ENCODE peak calls at places on chromosome 13, in ten cellular contexts. L is coronary artery, A is psoas muscle, B is uterus, Q is fibroblast of pulmonary artery, V is cardiac muscle cell, R is HCT116, P is adrenal gland, U is cardiac fibroblast, G is body of pancreas. M is an unnamed sample.

GRCh38 chr13:50244913-50245574 is 229.8 kb downstream of the KCNRG start:
- DNase-seq in B (no peak), V (peak; percentile 59), R (peak; percentile 79), U (peak; percentile 91), Q (peak; percentile 60), P (peak; percentile 55), A (no peak), L (no peak), G (peak; percentile 32), M (peak; percentile 53)

GRCh38 chr13:36288794-36289391 is 8.7 kb downstream of the CCDC169 start:
- DNase-seq in B (no peak), P (no peak), L (no peak), R (no peak), V (no peak), Q (no peak), G (no peak), U (no peak), A (no peak), M (no peak)

GRCh38 chr13:34847751-34848150 is 94.3 kb upstream of the NBEA start:
- DNase-seq in B (no peak), A (no peak), U (no peak), L (no peak), V (no peak), Q (no peak), G (no peak), R (no peak), P (no peak), M (no peak)

GRCh38 chr13:92808007-92808406 is 418.6 kb upstream of the GPC6 start:
- DNase-seq in Q (no peak), R (no peak), G (no peak), U (no peak), A (no peak), L (no peak), P (no peak), B (no peak), V (no peak), M (no peak)

GRCh38 chr13:27264181-27264580 is 6.4 kb upstream of the RASL11A start:
- DNase-seq in A (no peak), Q (peak; percentile 62), V (peak; percentile 74), U (peak; percentile 72), B (no peak), G (peak; percentile 49), R (no peak), L (no peak), P (peak; percentile 80), M (no peak)

GRCh38 chr13:30551194-30551593 is 66.5 kb upstream of the USPL1 start:
- DNase-seq in V (peak; percentile 52), U (peak; percentile 57), A (no peak), Q (peak; percentile 56), P (no peak), B (no peak), L (no peak), G (peak; percentile 50), R (peak; percentile 26), M (no peak)

GRCh38 chr13:32209670-32210069 is 105.5 kb downstream of the ZAR1L start:
- DNase-seq in V (no peak), L (no peak), U (no peak), G (no peak), R (no peak), P (no peak), Q (peak; percentile 2), B (no peak), A (no peak), M (no peak)

GRCh38 chr13:79483302-79483701 is 2.3 kb downstream of the NDFIP2 start:
- DNase-seq in G (no peak), B (no peak), V (peak; percentile 42), A (no peak), U (peak; percentile 27), R (no peak), L (no peak), Q (no peak), P (no peak), M (peak; percentile 50)

GRCh38 chr13:114286808-114287207 is 5.4 kb downstream of the UPF3A start:
- DNase-seq in Q (peak; percentile 13), R (no peak), B (no peak), V (no peak), A (no peak), G (no peak), U (peak; percentile 22), L (no peak), P (no peak), M (no peak)

GRCh38 chr13:92097337-92097903 is 699.0 kb downstream of the GPC5 start:
- DNase-seq in V (peak; percentile 62), L (no peak), R (no peak), Q (peak; percentile 23), A (no peak), B (no peak), P (no peak), G (no peak), U (no peak), M (no peak)

GRCh38 chr13:92379371-92379770 is 847.2 kb upstream of the GPC6 start:
- DNase-seq in U (no peak), B (no peak), V (no peak), G (no peak), P (no peak), R (no peak), A (no peak), L (no peak), Q (no peak), M (no peak)

GRCh38 chr13:111623170-111623569 is 302.7 kb downstream of the TEX29 start:
- DNase-seq in A (no peak), R (no peak), L (peak; percentile 17), V (no peak), U (no peak), Q (no peak), G (no peak), P (no peak), B (no peak), M (no peak)

GRCh38 chr13:43830481-43830873 is 43.7 kb upstream of the ENOX1 start:
- DNase-seq in P (no peak), U (peak; percentile 96), V (peak; percentile 93), R (no peak), A (no peak), G (no peak), L (no peak), B (no peak), Q (peak; percentile 94), M (no peak)

GRCh38 chr13:77338961-77339401 is 12.1 kb upstream of the MYCBP2 start:
- DNase-seq in V (no peak), R (no peak), Q (no peak), A (no peak), B (no peak), L (no peak), G (no peak), P (no peak), U (no peak), M (no peak)

GRCh38 chr13:101552797-101553196 is 100.3 kb downstream of the ITGBL1 start:
- DNase-seq in A (no peak), Q (peak; percentile 52), U (peak; percentile 73), B (no peak), P (no peak), L (no peak), R (no peak), G (no peak), V (peak; percentile 27), M (peak; percentile 34)
- H3K4me3 ChIP-seq in A (no peak overlapping the region), Q (no peak overlapping the region), U (no peak overlapping the region), B (no peak overlapping the region), P (no peak overlapping the region), L (no peak overlapping the region), R (no peak overlapping the region), G (no peak overlapping the region), V (no peak overlapping the region), M (no peak overlapping the region)

GRCh38 chr13:112772539-112772909 is 82.7 kb downstream of the ATP11A start:
- DNase-seq in B (no peak), U (no peak), Q (no peak), L (no peak), G (no peak), V (no peak), A (no peak), R (no peak), P (no peak), M (no peak)
- TF ChIP-seq CTCF in B (no peak), U (no peak), Q (no peak), L (no peak), G (no peak), V (no peak), A (no peak), R (no peak), P (no peak), M (no peak)

DNA sequence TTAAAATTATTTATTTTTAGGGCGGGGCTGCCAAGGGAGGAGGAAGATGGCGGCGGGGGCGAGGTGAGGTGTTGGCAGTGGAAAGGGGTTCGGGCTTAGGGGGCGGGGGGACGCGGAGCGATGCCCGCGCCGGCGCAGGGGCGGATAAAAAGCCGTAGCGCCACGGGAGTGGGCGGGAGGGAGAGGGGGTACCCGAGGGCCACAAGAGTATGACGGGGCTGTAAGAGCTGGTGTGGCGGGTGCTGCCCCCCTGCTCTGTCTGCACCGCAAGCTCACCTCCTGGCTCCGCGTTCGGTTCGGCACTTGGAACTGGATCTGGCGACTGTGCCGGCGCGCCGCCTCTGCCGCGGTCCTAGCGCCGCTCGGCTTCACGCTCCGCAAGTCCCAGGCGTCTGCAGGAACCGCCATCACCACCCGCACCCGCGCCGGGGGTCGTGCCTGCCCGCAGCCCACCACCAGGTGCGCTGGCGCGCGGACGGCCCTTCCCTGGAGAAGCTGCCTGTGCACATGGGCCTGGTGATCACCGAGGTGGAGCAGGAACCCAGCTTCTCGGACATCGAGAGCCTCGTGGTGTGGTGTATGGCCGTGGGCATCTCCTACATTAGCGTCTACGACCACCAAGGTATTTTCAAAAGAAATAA is 265.2 kb upstream of the SGCG start:
- DNase-seq in G (peak; percentile 32), U (peak; percentile 35), R (peak; percentile 22), L (no peak), P (peak; percentile 72), Q (peak; percentile 45), B (peak; percentile 54), A (no peak), V (peak; percentile 71), M (peak; percentile 8)
- H3K4me3 ChIP-seq in G (peak overlapping the region; percentile 38), U (peak overlapping the region; percentile 64), R (peak overlapping the region; percentile 49), L (peak overlapping the region; percentile 89), P (peak overlapping the region; percentile 37), Q (peak overlapping the region; percentile 69), B (peak overlapping the region; percentile 49), A (peak overlapping the region; percentile 76), V (peak overlapping the region; percentile 62), M (peak overlapping the region; percentile 66)

GRCh38 chr13:48644141-48644540 is 9.6 kb upstream of the CYSLTR2 start:
- DNase-seq in P (no peak), R (no peak), Q (no peak), L (no peak), G (no peak), U (no peak), B (no peak), A (no peak), V (no peak), M (no peak)

GRCh38 chr13:48644951-48645350 is 8.8 kb upstream of the CYSLTR2 start:
- DNase-seq in A (no peak), G (no peak), Q (no peak), V (no peak), P (no peak), R (no peak), B (no peak), U (no peak), L (no peak), M (no peak)

GRCh38 chr13:48641404-48641803 is 12.3 kb upstream of the CYSLTR2 start:
- DNase-seq in R (no peak), A (no peak), U (no peak), V (no peak), L (no peak), B (no peak), Q (no peak), P (no peak), G (no peak), M (no peak)

GRCh38 chr13:48642061-48642460 is 11.7 kb upstream of the CYSLTR2 start:
- DNase-seq in R (no peak), U (no peak), A (no peak), V (no peak), L (no peak), B (no peak), Q (no peak), P (no peak), G (no peak), M (no peak)

GRCh38 chr13:48643159-48643558 is 10.6 kb upstream of the CYSLTR2 start:
- DNase-seq in U (no peak), V (no peak), L (no peak), G (no peak), B (no peak), A (no peak), R (no peak), P (no peak), Q (no peak), M (no peak)
- TF ChIP-seq CTCF in U (no peak), V (no peak), L (no peak), G (no peak), B (no peak), A (no peak), R (peak; percentile 17), P (no peak), Q (no peak), M (no peak)

M was measured in astrocyte of the cerebellum.